ENCODE peak calls at places on chromosomes 13 and 19, in five cellular contexts. X, T, D, O and R are unnamed samples.

GRCh38 chr19:1852294-1852646 is 4.0 kb upstream of the REXO1 start:
- DNase-seq in O (no peak), T (no peak), X (no peak), D (no peak), R (no peak)

GRCh38 chr13:84479656-84480055 is 597.4 kb upstream of the SLITRK1 start:
- DNase-seq in D (no peak), T (no peak), O (no peak), X (no peak), R (no peak)

GRCh38 chr13:31793246-31793645 is 53.9 kb downstream of the RXFP2 start:
- DNase-seq in T (no peak), X (no peak), D (peak), O (no peak), R (no peak)

GRCh38 chr13:26985285-26985878 is 186.2 kb downstream of the USP12 start:
- DNase-seq in X (peak), T (peak), O (peak), D (peak), R (peak)

GRCh38 chr19:17411801-17412200 is 6.4 kb upstream of the BST2 start:
- DNase-seq in T (peak), O (no peak), X (no peak), D (no peak), R (no peak)

GRCh38 chr13:98157188-98157587 is 14.3 kb downstream of the FARP1 start:
- DNase-seq in X (no peak), D (no peak), T (peak), O (no peak), R (no peak)

GRCh38 chr13:19056984-19057490 is 124.6 kb downstream of the TUBA3C start:
- DNase-seq in O (no peak), T (no peak), X (no peak), D (no peak), R (no peak)

GRCh38 chr19:6209233-6209632 is 70.5 kb downstream of the MLLT1 start:
- DNase-seq in X (no peak), D (no peak), O (no peak), T (peak), R (no peak)

GRCh38 chr19:55549500-55550320 is 4.4 kb upstream of the SBK3 start:
- DNase-seq in X (no peak), O (peak), D (peak), T (peak), R (peak)

GRCh38 chr13:76019421-76020044 is 383.4 kb downstream of the LMO7 start:
- DNase-seq in T (peak), D (peak), O (peak), X (no peak), R (peak)

GRCh38 chr19:10979950-10980349 is 19.1 kb downstream of the SMARCA4 start:
- DNase-seq in O (no peak), D (no peak), X (no peak), T (no peak), R (no peak)

GRCh38 chr19:3366761-3367571 is 583 bp downstream of the NFIC start:
- DNase-seq in T (peak), X (peak), O (peak), D (peak), R (peak)

GRCh38 chr19:37931941-37932655 is 25.1 kb downstream of the SIPA1L3 start:
- DNase-seq in O (peak), D (peak), T (peak), X (peak), R (peak)

GRCh38 chr13:54975676-54976075 is 1947.1 kb downstream of the OLFM4 start:
- DNase-seq in X (no peak), D (no peak), T (peak), O (no peak), R (no peak)

GRCh38 chr13:51785592-51786424 is 18.2 kb downstream of the DHRS12 start:
- DNase-seq in D (peak), X (no peak), O (peak), T (peak), R (peak)

GRCh38 chr13:109610517-109610916 is 175.9 kb downstream of the IRS2 start:
- DNase-seq in D (peak), X (no peak), T (peak), O (peak), R (peak)

GRCh38 chr13:39929583-39929982 is 274.1 kb downstream of the COG6 start:
- DNase-seq in X (no peak), O (no peak), D (no peak), T (no peak), R (no peak)